ENCODE peak calls at places on chromosomes 13 and 19, in seven cellular contexts. K, F, G, H, X, T and C are unnamed samples.

GRCh38 chr13:114072421-114072820 is 60.0 kb downstream of the RASA3 start:
- DNase-seq in T (no peak), X (no peak), G (no peak), F (no peak), H (no peak), K (no peak), C (no peak)

GRCh38 chr19:8585894-8586750 is 8.9 kb upstream of the MYO1F start:
- DNase-seq in H (no peak), G (peak; percentile 64), T (peak; percentile 28), X (peak; percentile 59), F (peak; percentile 79), K (peak; percentile 49), C (peak; percentile 74)

GRCh38 chr13:35630551-35631275 is 154.2 kb upstream of the MAB21L1 start:
- DNase-seq in T (peak; percentile 52), F (peak; percentile 5), X (peak; percentile 36), H (no peak), K (peak; percentile 40), G (no peak), C (peak; percentile 4)

GRCh38 chr19:22286151-22286810 is at the start of gene ZNF729:
- DNase-seq in H (no peak), X (no peak), T (no peak), G (no peak), K (no peak), F (no peak), C (peak; percentile 80)

GRCh38 chr13:74131206-74131605 is 3.0 kb downstream of the KLF12 start:
- DNase-seq in X (no peak), F (no peak), K (no peak), G (no peak), T (peak; percentile 58), H (no peak), C (no peak)

GRCh38 chr13:24085662-24086061 is 74.9 kb upstream of the SPATA13 start:
- DNase-seq in H (no peak), G (no peak), X (no peak), T (peak; percentile 23), F (no peak), K (no peak), C (peak; percentile 7)

GRCh38 chr13:93603043-93603442 is 376.4 kb downstream of the GPC6 start:
- DNase-seq in K (no peak), H (no peak), T (no peak), X (no peak), G (peak; percentile 2), F (no peak), C (no peak)

GRCh38 chr19:5680083-5680436 is 256 bp downstream of the MICOS13 start:
- DNase-seq in H (no peak), K (no peak), G (no peak), F (no peak), X (peak; percentile 72), T (no peak), C (no peak)

GRCh38 chr19:12779162-12779993 is 4.0 kb upstream of the HOOK2 start:
- DNase-seq in X (peak; percentile 76), T (peak; percentile 61), K (no peak), H (no peak), F (peak; percentile 58), G (no peak), C (no peak)

GRCh38 chr19:38395381-38396127 is 7.1 kb downstream of the SPRED3 start:
- DNase-seq in K (no peak), H (no peak), F (no peak), G (no peak), T (no peak), X (no peak), C (no peak)

GRCh38 chr19:52542984-52543664 is 15.7 kb downstream of the ZNF808 start:
- DNase-seq in T (no peak), F (no peak), G (no peak), H (peak; percentile 66), K (no peak), X (no peak), C (no peak)

GRCh38 chr19:46660008-46660517 is 919 bp downstream of the DACT3 start:
- DNase-seq in G (no peak), F (peak; percentile 41), X (peak; percentile 81), H (no peak), K (no peak), T (no peak), C (no peak)

GRCh38 chr13:106499905-106500304 is 35.6 kb downstream of the EFNB2 start:
- DNase-seq in F (peak; percentile 5), T (no peak), X (no peak), G (no peak), K (no peak), H (peak; percentile 15), C (no peak)

GRCh38 chr19:43777163-43777700 is 3.5 kb downstream of the KCNN4 start:
- DNase-seq in F (peak; percentile 79), X (peak; percentile 69), G (no peak), T (no peak), H (no peak), K (no peak), C (no peak)

GRCh38 chr13:79405501-79405830 is 589 bp downstream of the RBM26 start:
- DNase-seq in X (no peak), K (no peak), T (no peak), F (no peak), G (no peak), H (no peak), C (no peak)

GRCh38 chr13:44142911-44143665 is 230.5 kb upstream of the SERP2 start:
- DNase-seq in T (no peak), G (no peak), F (peak; percentile 61), H (no peak), X (no peak), K (peak; percentile 47), C (no peak)
- TF ChIP-seq JUND in T (no peak), G (no peak), F (peak; percentile 95), H (no peak), X (no peak), K (no peak), C (no peak)

DNA sequence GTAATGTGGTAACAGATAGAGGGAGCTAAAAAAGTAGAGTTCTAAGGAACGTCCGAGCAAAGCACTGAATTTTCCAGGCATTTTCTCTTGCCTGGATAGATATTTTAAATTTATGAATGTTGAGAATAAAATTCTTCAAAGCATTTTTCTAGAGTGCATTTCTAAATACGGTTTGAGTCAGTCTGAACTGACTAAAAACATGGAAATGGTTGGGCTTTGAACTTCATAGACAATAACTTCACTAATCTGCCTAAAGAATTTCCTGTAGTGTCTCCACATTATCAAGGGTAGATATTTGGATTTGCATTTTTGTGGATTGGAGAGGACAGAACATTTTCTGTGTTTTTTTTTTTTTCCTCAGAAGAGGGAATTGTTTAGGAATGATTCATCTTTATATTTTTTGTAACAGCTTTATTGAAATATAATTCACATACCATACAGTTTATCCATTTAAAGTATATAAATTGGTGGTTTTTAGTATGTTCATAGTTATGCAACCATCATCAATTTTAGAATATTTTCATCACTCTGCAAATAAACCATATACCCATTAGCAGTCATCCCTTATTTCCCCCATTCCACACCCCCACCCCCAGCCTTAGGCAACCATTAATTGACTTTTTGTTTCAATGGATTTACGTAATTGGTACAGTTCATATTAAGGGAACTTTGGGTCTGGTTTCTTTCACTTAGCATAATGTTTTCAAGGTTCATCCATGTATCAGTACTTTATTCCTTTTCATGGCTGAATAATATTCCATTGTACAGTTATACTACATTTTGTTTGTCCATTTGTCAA is 20.7 kb downstream of the GARRE1 start:
- DNase-seq in F (no peak), T (peak; percentile 85), H (no peak), X (no peak), G (no peak), K (no peak), C (no peak)
- TF ChIP-seq JUND in F (no peak), T (no peak), H (no peak), X (peak; percentile 76), G (no peak), K (no peak), C (no peak)

DNA sequence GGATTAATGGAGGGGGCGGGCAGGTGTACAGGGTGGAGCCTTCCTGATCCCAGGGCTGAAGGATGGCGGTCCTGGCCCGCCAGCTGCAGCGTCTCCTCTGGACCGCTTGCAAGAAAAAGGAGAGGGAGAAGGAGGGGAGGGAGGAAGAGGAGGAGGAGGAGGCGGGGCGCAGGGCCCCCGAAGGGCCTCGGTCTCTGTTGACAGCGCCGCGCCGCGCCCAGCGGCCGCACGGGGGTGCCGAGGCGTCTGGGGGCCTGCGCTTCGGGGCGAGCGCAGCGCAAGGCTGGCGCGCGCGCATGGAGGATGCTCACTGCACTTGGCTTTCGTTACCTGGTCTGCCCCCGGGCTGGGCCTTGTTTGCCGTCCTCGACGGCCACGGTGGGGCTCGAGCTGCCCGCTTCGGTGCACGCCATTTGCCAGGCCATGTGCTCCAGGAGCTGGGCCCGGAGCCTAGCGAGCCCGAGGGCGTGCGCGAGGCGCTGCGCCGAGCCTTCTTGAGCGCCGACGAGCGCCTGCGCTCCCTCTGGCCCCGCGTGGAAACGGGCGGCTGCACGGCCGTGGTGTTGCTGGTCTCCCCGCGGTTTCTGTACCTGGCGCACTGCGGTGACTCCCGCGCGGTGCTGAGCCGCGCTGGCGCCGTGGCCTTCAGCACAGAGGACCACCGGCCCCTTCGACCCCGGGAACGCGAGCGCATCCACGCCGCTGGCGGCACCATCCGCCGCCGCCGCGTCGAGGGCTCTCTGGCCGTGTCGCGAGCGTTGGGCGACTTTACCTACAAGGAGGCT is at the start of gene PPM1N:
- DNase-seq in T (no peak), X (no peak), G (no peak), K (no peak), F (no peak), H (no peak), C (no peak)
- TF ChIP-seq JUND in T (no peak), X (no peak), G (no peak), K (no peak), F (no peak), H (no peak), C (no peak)

GRCh38 chr19:11641241-11641640 is 44.0 kb downstream of the ZNF627 start:
- DNase-seq in G (no peak), H (no peak), X (no peak), T (no peak), F (peak; percentile 17), K (no peak), C (no peak)

GRCh38 chr19:11639602-11640471 is 42.6 kb downstream of the ZNF627 start:
- DNase-seq in X (peak; percentile 95), F (peak; percentile 98), G (peak; percentile 85), H (peak; percentile 69), K (peak; percentile 92), T (peak; percentile 93), C (peak; percentile 98)

GRCh38 chr19:11642902-11643301 is 45.6 kb downstream of the ZNF627 start:
- DNase-seq in G (no peak), X (no peak), H (no peak), K (no peak), T (no peak), F (no peak), C (no peak)

GRCh38 chr19:11633223-11633622 is 35.9 kb downstream of the ZNF627 start:
- DNase-seq in H (no peak), G (no peak), F (no peak), K (no peak), T (no peak), X (no peak), C (no peak)

DNA sequence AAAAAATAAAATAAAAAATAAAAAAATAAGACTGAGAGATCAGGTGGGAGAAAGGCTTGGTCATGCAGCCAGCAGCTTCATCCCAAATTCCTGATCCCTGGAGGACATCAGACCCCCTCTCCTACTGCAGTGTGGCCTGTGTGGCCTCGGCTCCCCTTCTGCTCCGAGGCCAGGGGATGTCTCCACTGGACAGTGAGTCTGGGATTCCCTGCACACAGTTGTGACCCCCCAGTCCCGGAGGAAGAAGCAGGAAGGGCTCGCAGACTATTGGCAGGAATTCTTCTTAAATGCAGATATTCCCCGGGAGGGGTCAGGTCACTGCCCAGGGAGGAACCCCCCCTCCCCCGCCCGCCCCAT is 41.9 kb downstream of the ZNF627 start:
- DNase-seq in H (no peak), G (no peak), F (no peak), X (no peak), T (no peak), K (no peak), C (no peak)
- TF ChIP-seq JUND in H (no peak), G (no peak), F (no peak), X (no peak), T (no peak), K (no peak), C (no peak)